ENCODE peak calls at places on chromosomes 3 and 15, in four cellular contexts. C is right atrium auricular region, U is H9, F is A549. N is an unnamed sample.

GRCh38 chr15:60255390-60255789 is 142.4 kb downstream of the ANXA2 start:
- DNase-seq in U (no peak), C (no peak), F (no peak), N (no peak)

GRCh38 chr3:194964809-194965208 is 279.1 kb downstream of the FAM43A start:
- DNase-seq in U (no peak), C (no peak), F (no peak), N (peak)

GRCh38 chr3:123949606-123950005 is 11.4 kb downstream of the CCDC14 start:
- DNase-seq in F (no peak), U (no peak), C (no peak), N (no peak)

GRCh38 chr15:34820110-34820509 is 24.8 kb upstream of the ACTC1 start:
- DNase-seq in F (no peak), C (no peak), U (no peak), N (no peak)

GRCh38 chr3:151918253-151919029 is 45.0 kb downstream of the SUCNR1 start:
- DNase-seq in C (no peak), F (peak), U (no peak), N (no peak)

GRCh38 chr3:53858096-53858741 is 11.9 kb downstream of the IL17RB start:
- DNase-seq in F (no peak), C (no peak), U (no peak), N (no peak)

GRCh38 chr15:56736881-56737707 is 3.8 kb upstream of the ZNF280D start:
- DNase-seq in C (no peak), F (no peak), U (no peak), N (no peak)

GRCh38 chr3:149180057-149180573 is 41.5 kb downstream of the CP start:
- DNase-seq in F (peak), U (no peak), C (peak), N (peak)

GRCh38 chr3:149623819-149624218 is 34.0 kb downstream of the WWTR1 start:
- DNase-seq in F (no peak), C (no peak), U (no peak), N (no peak)

GRCh38 chr15:95319242-95319641 is 1011.3 kb upstream of the NR2F2 start:
- DNase-seq in U (no peak), C (no peak), F (no peak), N (no peak)

GRCh38 chr3:61438253-61439115 is 122.9 kb upstream of the PTPRG start:
- DNase-seq in C (no peak), F (no peak), U (no peak), N (no peak)

GRCh38 chr15:36778516-36778915 is 199.1 kb downstream of the CDIN1 start:
- DNase-seq in U (no peak), C (no peak), F (no peak), N (no peak)

GRCh38 chr3:28322464-28322863 is 26.1 kb upstream of the ZCWPW2 start:
- DNase-seq in F (no peak), U (no peak), C (no peak), N (no peak)

GRCh38 chr15:88657326-88658069 is 18.7 kb downstream of the ISG20 start:
- DNase-seq in U (peak), F (peak), C (peak), N (peak)

GRCh38 chr3:167716920-167717319 is 17.8 kb downstream of the PDCD10 start:
- DNase-seq in C (no peak), U (no peak), F (no peak), N (no peak)

GRCh38 chr3:195717852-195718476 is 2.8 kb upstream of the MUC20 start:
- DNase-seq in C (no peak), F (no peak), U (no peak), N (no peak)

GRCh38 chr3:42403737-42404136 is 6.7 kb downstream of the LYZL4 start:
- DNase-seq in C (no peak), U (no peak), F (no peak), N (no peak)

GRCh38 chr15:30033211-30033610 is 49.5 kb upstream of the GOLGA8J start:
- DNase-seq in U (no peak), F (no peak), C (no peak), N (no peak)

GRCh38 chr3:13824521-13825316 is 55.2 kb downstream of the WNT7A start:
- DNase-seq in F (no peak), U (no peak), C (no peak), N (no peak)

GRCh38 chr15:98611031-98611430 is 37.3 kb upstream of the IGF1R start:
- DNase-seq in C (peak), U (no peak), F (no peak), N (no peak)

GRCh38 chr3:171883893-171884279 is 40.7 kb downstream of the TMEM212 start:
- DNase-seq in U (no peak), C (no peak), F (peak), N (no peak)

GRCh38 chr3:120652281-120652680 is 29.8 kb downstream of the HGD start:
- DNase-seq in F (no peak), C (no peak), U (no peak), N (no peak)

GRCh38 chr3:178968996-178969700 is 102.5 kb downstream of the ZMAT3 start:
- DNase-seq in U (no peak), C (no peak), F (no peak), N (no peak)

GRCh38 chr3:138657508-138657907 is 48.9 kb downstream of the FAIM start:
- DNase-seq in F (no peak), C (no peak), U (no peak), N (no peak)

GRCh38 chr15:70480196-70480856 is 283.0 kb downstream of the UACA start:
- DNase-seq in U (no peak), F (no peak), C (no peak), N (no peak)

GRCh38 chr3:43247556-43248186 is 38.7 kb upstream of the SNRK start:
- DNase-seq in U (no peak), C (no peak), F (no peak), N (no peak)

GRCh38 chr3:142009029-142009428 is 132.6 kb downstream of the ATP1B3 start:
- DNase-seq in U (no peak), C (no peak), F (no peak), N (no peak)

GRCh38 chr3:101676765-101677435 is at the start of gene ZBTB11:
- DNase-seq in C (peak), F (peak), U (peak), N (peak)

GRCh38 chr3:25448750-25449684 is 21.0 kb downstream of the RARB start:
- DNase-seq in C (peak), U (peak), F (no peak), N (peak)

GRCh38 chr3:55147406-55147805 is 219.5 kb upstream of the LRTM1 start:
- DNase-seq in C (no peak), F (no peak), U (no peak), N (no peak)

GRCh38 chr3:30646181-30646876 is 39.9 kb downstream of the TGFBR2 start:
- DNase-seq in U (no peak), C (no peak), F (no peak), N (no peak)

GRCh38 chr3:168025076-168025475 is 70.6 kb downstream of the GOLIM4 start:
- DNase-seq in F (no peak), C (no peak), U (no peak), N (no peak)

DNA sequence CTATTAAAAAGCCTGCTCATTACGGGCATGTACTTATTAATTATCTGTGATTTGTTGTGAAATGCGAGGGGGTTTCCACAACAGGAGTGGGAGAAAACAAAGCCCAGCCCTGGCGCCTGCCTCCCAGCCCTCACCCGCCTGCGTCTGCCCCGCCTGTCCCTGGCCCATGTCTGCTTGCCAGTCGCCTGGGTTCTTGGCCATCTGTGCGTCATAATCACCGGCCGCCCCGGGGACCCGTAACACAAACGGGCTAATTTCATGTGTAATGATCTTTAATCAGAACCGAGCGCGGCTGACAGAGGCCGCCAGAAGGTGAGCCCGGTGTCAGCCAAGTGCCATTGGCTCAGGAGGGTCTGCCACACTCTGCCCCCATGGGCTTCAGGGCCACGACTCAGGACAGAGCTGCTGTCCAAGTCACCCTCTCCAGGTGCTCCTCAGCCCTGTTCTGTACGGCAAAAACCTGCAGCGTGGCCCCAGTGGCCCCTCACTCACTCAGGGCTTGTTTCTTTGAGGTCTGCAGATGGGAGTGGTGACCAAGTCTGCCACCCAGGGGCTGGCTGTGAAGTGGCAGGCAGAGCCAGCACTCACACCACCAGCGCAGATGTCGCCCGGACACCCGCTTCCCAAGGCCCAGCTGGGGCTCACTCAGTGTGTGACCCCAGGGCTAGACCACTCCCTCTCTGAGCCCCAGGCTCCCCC is 28.8 kb upstream of the TMEM115 start:
- DNase-seq in U (peak), F (peak), C (no peak), N (no peak)
- TF ChIP-seq CTCF in U (peak), F (no peak), C (no peak), N (no peak)

GRCh38 chr15:31223478-31224350 is 102.9 kb upstream of the KLF13 start:
- DNase-seq in F (no peak), U (no peak), C (no peak), N (no peak)
- H3K27ac ChIP-seq in F (no peak), U (no peak), C (peak), N (peak)

GRCh38 chr15:65213241-65213640 is 2.0 kb upstream of the CILP start:
- DNase-seq in U (no peak), C (no peak), F (no peak), N (no peak)

GRCh38 chr15:65214010-65214409 is 2.7 kb upstream of the CILP start:
- DNase-seq in U (no peak), C (no peak), F (no peak), N (no peak)

GRCh38 chr15:65209701-65210643 is 1.3 kb downstream of the CILP start:
- DNase-seq in F (no peak), C (no peak), U (no peak), N (no peak)

GRCh38 chr15:65211157-65211982 is at the start of gene CILP:
- DNase-seq in U (no peak), C (no peak), F (no peak), N (no peak)

GRCh38 chr15:65212097-65212496 is 824 bp upstream of the CILP start:
- DNase-seq in C (no peak), F (peak), U (peak), N (no peak)
- TF ChIP-seq CTCF in C (no peak), F (peak), U (peak), N (no peak)

DNA sequence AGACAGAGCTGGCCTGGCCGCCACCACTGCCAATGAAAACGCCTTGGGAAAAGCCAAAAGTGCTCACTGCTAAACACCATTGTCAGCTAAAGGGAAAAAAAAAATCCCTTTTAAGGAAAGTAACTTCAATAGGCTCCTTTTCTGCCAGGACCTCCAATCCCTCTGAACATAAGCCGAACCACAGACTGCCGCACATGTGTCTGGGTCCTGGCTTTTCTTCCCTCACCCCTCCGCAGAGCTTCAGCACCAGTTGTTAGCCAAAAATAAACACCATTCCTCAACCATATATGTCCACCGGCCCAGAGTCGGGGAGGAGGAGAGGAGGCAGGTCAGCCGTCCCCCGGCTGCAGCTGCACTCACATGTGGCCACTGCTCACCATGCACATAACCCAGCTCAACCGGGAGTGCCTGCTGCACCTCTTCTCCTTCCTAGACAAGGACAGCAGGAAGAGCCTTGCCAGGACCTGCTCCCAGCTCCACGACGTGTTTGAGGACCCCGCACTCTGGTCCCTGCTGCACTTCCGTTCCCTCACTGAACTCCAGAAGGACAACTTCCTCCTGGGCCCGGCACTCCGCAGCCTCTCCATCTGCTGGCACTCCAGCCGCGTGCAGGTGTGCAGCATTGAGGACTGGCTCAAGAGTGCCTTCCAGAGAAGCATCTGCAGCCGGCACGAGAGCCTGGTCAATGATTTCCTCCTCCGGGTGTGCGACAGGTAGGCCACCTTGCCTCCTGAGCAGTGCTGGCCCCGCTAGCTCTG is at the start of gene FBXL22:
- DNase-seq in U (peak), F (no peak), C (no peak), N (no peak)
- H3K27ac ChIP-seq in U (no peak), F (no peak), C (peak), N (peak)

DNA sequence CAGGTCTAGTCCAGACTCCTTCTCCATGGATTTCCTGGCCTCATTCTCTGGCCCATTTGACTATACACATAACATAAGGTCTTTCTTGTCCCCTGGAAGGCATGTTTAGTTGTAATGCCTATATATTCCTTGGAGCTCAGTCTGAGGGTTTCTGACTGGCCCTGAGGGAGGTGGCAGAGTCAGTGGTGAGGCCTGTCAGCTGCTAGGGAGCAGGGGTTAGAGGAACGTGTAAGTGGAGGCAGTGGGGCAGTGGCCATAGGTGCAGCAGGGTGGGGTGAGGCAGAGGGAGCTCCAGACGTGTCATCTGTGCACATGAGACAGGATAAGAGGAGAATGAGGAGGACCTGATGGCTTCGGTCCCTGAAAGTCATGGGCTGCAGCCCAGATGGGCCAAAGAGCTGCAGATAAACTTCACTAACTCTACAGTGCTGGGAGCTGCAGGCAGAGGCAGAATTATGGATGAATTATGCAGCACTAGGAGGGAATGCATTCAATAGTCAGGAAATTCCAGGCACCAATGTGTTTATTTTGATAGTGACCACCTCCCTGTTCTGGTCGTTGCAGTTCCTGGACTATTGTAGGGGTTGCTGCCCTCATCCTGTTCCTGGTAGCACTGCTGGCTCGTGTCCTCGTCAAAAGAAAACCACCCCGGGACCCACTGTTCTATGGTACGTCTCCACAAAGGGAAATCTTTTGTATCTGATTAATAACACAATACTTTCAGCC is 5.0 kb downstream of the TM6SF1 start:
- DNase-seq in U (no peak), C (no peak), F (no peak), N (no peak)
- TF ChIP-seq CTCF in U (no peak), C (no peak), F (no peak), N (no peak)

DNA sequence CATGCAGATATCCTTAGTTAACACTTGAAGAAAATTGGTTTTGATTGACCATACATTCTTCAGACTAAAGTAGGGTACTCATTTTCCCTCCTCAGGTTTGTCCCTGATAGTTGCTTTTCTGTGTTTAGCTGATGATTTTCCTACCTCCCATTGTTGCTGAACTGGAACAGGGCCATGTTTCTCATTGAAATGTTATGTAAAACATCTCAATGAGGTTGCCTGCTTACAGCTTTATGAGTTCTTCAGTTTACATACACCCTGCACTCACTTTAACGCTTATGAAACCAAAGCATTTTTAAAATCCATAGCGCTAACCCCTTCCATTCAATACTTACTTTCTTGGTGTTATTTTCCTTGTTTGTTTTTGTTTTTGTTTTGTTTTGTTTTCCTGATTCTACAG is 61.9 kb downstream of the HMG20A start:
- DNase-seq in F (no peak), U (no peak), C (no peak), N (no peak)
- H3K27ac ChIP-seq in F (no peak), U (no peak), C (peak), N (no peak)

GRCh38 chr15:41115652-41116115 is 396 bp downstream of the INO80 start:
- DNase-seq in F (peak), U (no peak), C (peak), N (peak)
- TF ChIP-seq CTCF in F (no peak), U (no peak), C (no peak), N (no peak)

GRCh38 chr15:100844778-100845177 is 34.9 kb upstream of the ALDH1A3 start:
- DNase-seq in C (no peak), F (no peak), U (no peak), N (no peak)

GRCh38 chr15:100842756-100843730 is 36.6 kb upstream of the ALDH1A3 start:
- DNase-seq in U (no peak), C (no peak), F (no peak), N (no peak)

GRCh38 chr15:100841426-100841825 is 38.2 kb upstream of the ALDH1A3 start:
- DNase-seq in C (no peak), U (no peak), F (no peak), N (no peak)

GRCh38 chr15:100847194-100847593 is 32.4 kb upstream of the ALDH1A3 start:
- DNase-seq in C (peak), F (no peak), U (no peak), N (no peak)

GRCh38 chr15:100844167-100844566 is 35.5 kb upstream of the ALDH1A3 start:
- DNase-seq in C (no peak), F (no peak), U (no peak), N (no peak)
- H3K27ac ChIP-seq in C (no peak), F (no peak), U (no peak), N (no peak)

DNA sequence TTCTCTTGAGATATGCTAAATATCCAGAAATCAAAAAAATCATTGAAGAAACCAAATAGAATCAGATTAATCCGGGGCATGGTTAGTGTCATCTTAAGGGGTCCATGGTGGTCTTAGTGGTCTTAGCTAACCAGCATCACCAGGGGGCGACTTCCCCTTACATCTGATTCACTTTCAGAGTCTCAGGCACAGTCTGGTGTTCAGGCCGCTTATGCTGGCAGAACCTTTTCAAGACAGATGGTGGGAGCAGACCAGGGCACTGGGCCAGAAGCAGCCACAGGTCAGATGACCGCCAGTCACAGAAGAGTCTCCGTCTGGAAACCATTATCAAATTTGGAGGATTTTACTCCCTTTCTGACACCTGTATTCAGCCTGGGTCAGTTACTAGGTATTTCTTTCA is 365.7 kb downstream of the GBE1 start:
- DNase-seq in C (no peak), F (no peak), U (peak), N (no peak)
- TF ChIP-seq CTCF in C (no peak), F (no peak), U (peak), N (no peak)

GRCh38 chr3:16831846-16832245 is 52.9 kb upstream of the PLCL2 start:
- DNase-seq in F (no peak), U (no peak), C (no peak), N (no peak)
- H3K27ac ChIP-seq in F (no peak), U (no peak), C (no peak), N (no peak)